ENCODE peak calls at places on chromosomes 1 and 21, in seven cellular contexts. One of them, this sample, is unnamed.

GRCh38 chr1:228149341-228150020 is at the start of gene GJC2:
- DNase-seq in Caki2: no peak
- DNase-seq in stimulated activated CD4-positive, alpha-beta T cell treated with anti-CD3 and anti-CD28 coated beads, Interleukin-2, amount 100 ng/mL, for 48 hours: no peak
- DNase-seq in central memory CD8-positive, alpha-beta T cell: no peak
- DNase-seq in EL: peak; percentile 38
- DNase-seq in T-helper 9 cell: no peak
- DNase-seq in NCI-H1105 treated with DMSO at 0.1 percent for 48 hours: no peak
- DNase-seq in this sample: peak; percentile 31

GRCh38 chr1:24929091-24929875 is 793 bp downstream of the RUNX3 start:
- DNase-seq in Caki2: no peak
- DNase-seq in stimulated activated CD4-positive, alpha-beta T cell treated with anti-CD3 and anti-CD28 coated beads, Interleukin-2, amount 100 ng/mL, for 48 hours: peak; percentile 38
- DNase-seq in central memory CD8-positive, alpha-beta T cell: peak; percentile 60
- DNase-seq in EL: peak; percentile 40
- DNase-seq in T-helper 9 cell: peak; percentile 44
- DNase-seq in NCI-H1105 treated with DMSO at 0.1 percent for 48 hours: peak; percentile 64
- DNase-seq in this sample: no peak

GRCh38 chr1:161913482-161914140 is 110.1 kb downstream of the OLFML2B start:
- DNase-seq in Caki2: peak; percentile 81
- DNase-seq in stimulated activated CD4-positive, alpha-beta T cell treated with anti-CD3 and anti-CD28 coated beads, Interleukin-2, amount 100 ng/mL, for 48 hours: no peak
- DNase-seq in central memory CD8-positive, alpha-beta T cell: no peak
- DNase-seq in EL: no peak
- DNase-seq in T-helper 9 cell: no peak
- DNase-seq in NCI-H1105 treated with DMSO at 0.1 percent for 48 hours: no peak
- DNase-seq in this sample: no peak

GRCh38 chr1:200442537-200443169 is 32.8 kb upstream of the ZNF281 start:
- DNase-seq in Caki2: no peak
- DNase-seq in stimulated activated CD4-positive, alpha-beta T cell treated with anti-CD3 and anti-CD28 coated beads, Interleukin-2, amount 100 ng/mL, for 48 hours: no peak
- DNase-seq in central memory CD8-positive, alpha-beta T cell: no peak
- DNase-seq in EL: no peak
- DNase-seq in T-helper 9 cell: no peak
- DNase-seq in NCI-H1105 treated with DMSO at 0.1 percent for 48 hours: no peak
- DNase-seq in this sample: no peak

GRCh38 chr1:54122992-54123391 is 29.8 kb downstream of the CDCP2 start:
- DNase-seq in Caki2: no peak
- DNase-seq in stimulated activated CD4-positive, alpha-beta T cell treated with anti-CD3 and anti-CD28 coated beads, Interleukin-2, amount 100 ng/mL, for 48 hours: no peak
- DNase-seq in central memory CD8-positive, alpha-beta T cell: no peak
- DNase-seq in EL: no peak
- DNase-seq in T-helper 9 cell: no peak
- DNase-seq in NCI-H1105 treated with DMSO at 0.1 percent for 48 hours: no peak
- DNase-seq in this sample: no peak

GRCh38 chr1:53548031-53548491 is 88.9 kb downstream of the DMRTB1 start:
- DNase-seq in Caki2: no peak
- DNase-seq in stimulated activated CD4-positive, alpha-beta T cell treated with anti-CD3 and anti-CD28 coated beads, Interleukin-2, amount 100 ng/mL, for 48 hours: no peak
- DNase-seq in central memory CD8-positive, alpha-beta T cell: no peak
- DNase-seq in EL: no peak
- DNase-seq in T-helper 9 cell: no peak
- DNase-seq in NCI-H1105 treated with DMSO at 0.1 percent for 48 hours: no peak
- DNase-seq in this sample: no peak

GRCh38 chr21:33273044-33273443 is 6.9 kb downstream of the IL10RB start:
- DNase-seq in Caki2: peak; percentile 25
- DNase-seq in stimulated activated CD4-positive, alpha-beta T cell treated with anti-CD3 and anti-CD28 coated beads, Interleukin-2, amount 100 ng/mL, for 48 hours: no peak
- DNase-seq in central memory CD8-positive, alpha-beta T cell: no peak
- DNase-seq in EL: no peak
- DNase-seq in T-helper 9 cell: no peak
- DNase-seq in NCI-H1105 treated with DMSO at 0.1 percent for 48 hours: no peak
- DNase-seq in this sample: no peak

GRCh38 chr1:29960906-29961675 is 724.8 kb downstream of the PTPRU start:
- DNase-seq in Caki2: no peak
- DNase-seq in stimulated activated CD4-positive, alpha-beta T cell treated with anti-CD3 and anti-CD28 coated beads, Interleukin-2, amount 100 ng/mL, for 48 hours: no peak
- DNase-seq in central memory CD8-positive, alpha-beta T cell: no peak
- DNase-seq in EL: no peak
- DNase-seq in T-helper 9 cell: no peak
- DNase-seq in NCI-H1105 treated with DMSO at 0.1 percent for 48 hours: no peak
- DNase-seq in this sample: peak; percentile 20

GRCh38 chr1:218536311-218536710 is 191.2 kb downstream of the TGFB2 start:
- DNase-seq in Caki2: no peak
- DNase-seq in stimulated activated CD4-positive, alpha-beta T cell treated with anti-CD3 and anti-CD28 coated beads, Interleukin-2, amount 100 ng/mL, for 48 hours: no peak
- DNase-seq in central memory CD8-positive, alpha-beta T cell: no peak
- DNase-seq in EL: no peak
- DNase-seq in T-helper 9 cell: no peak
- DNase-seq in NCI-H1105 treated with DMSO at 0.1 percent for 48 hours: no peak
- DNase-seq in this sample: no peak

GRCh38 chr21:21268061-21268471 is 269.9 kb downstream of the NCAM2 start:
- DNase-seq in Caki2: no peak
- DNase-seq in stimulated activated CD4-positive, alpha-beta T cell treated with anti-CD3 and anti-CD28 coated beads, Interleukin-2, amount 100 ng/mL, for 48 hours: no peak
- DNase-seq in central memory CD8-positive, alpha-beta T cell: no peak
- DNase-seq in EL: no peak
- DNase-seq in T-helper 9 cell: no peak
- DNase-seq in NCI-H1105 treated with DMSO at 0.1 percent for 48 hours: no peak
- DNase-seq in this sample: no peak

GRCh38 chr1:17861685-17862084 is 106.6 kb downstream of the ACTL8 start:
- DNase-seq in Caki2: no peak
- DNase-seq in stimulated activated CD4-positive, alpha-beta T cell treated with anti-CD3 and anti-CD28 coated beads, Interleukin-2, amount 100 ng/mL, for 48 hours: no peak
- DNase-seq in central memory CD8-positive, alpha-beta T cell: no peak
- DNase-seq in EL: peak; percentile 64
- DNase-seq in T-helper 9 cell: no peak
- DNase-seq in NCI-H1105 treated with DMSO at 0.1 percent for 48 hours: peak; percentile 76
- DNase-seq in this sample: no peak

GRCh38 chr1:186183219-186183618 is 191.8 kb downstream of the TPR start:
- DNase-seq in Caki2: peak; percentile 57
- DNase-seq in stimulated activated CD4-positive, alpha-beta T cell treated with anti-CD3 and anti-CD28 coated beads, Interleukin-2, amount 100 ng/mL, for 48 hours: peak; percentile 9
- DNase-seq in central memory CD8-positive, alpha-beta T cell: no peak
- DNase-seq in EL: peak; percentile 88
- DNase-seq in T-helper 9 cell: no peak
- DNase-seq in NCI-H1105 treated with DMSO at 0.1 percent for 48 hours: no peak
- DNase-seq in this sample: no peak